ENCODE peak calls at places on chromosome X, in six cellular contexts. W is adrenal gland, X is esophagus squamous epithelium, D is heart left ventricle, V is right lobe of liver, K is sigmoid colon. C is an unnamed sample. For H3K36me3, the result is how much of the 10 kb centered on the place peaks cover.

GRCh38 chrX:135213200-135213844 is 38.5 kb upstream of the ETDA start:
- DNase-seq in V (no peak), X (no peak), W (no peak), K (no peak), D (no peak), C (no peak)

GRCh38 chrX:99394450-99394849 is 1015.6 kb downstream of the PCDH19 start:
- DNase-seq in K (no peak), W (no peak), V (no peak), D (no peak), X (no peak), C (no peak)

GRCh38 chrX:3728454-3728853 is 15.0 kb upstream of the PRKX start:
- DNase-seq in D (no peak), V (no peak), X (no peak), K (no peak), W (no peak), C (no peak)

GRCh38 chrX:1358793-1359476 is 22.4 kb downstream of the IL3RA start:
- DNase-seq in D (no peak), V (no peak), W (no peak), K (no peak), X (no peak), C (no peak)

GRCh38 chrX:136495043-136495442 is 2.3 kb upstream of the HTATSF1 start:
- DNase-seq in W (no peak), X (no peak), D (no peak), V (no peak), K (no peak), C (no peak)

GRCh38 chrX:154986826-154987575 is 35.5 kb downstream of the F8 start:
- DNase-seq in D (no peak), W (no peak), V (no peak), X (no peak), K (no peak), C (no peak)

GRCh38 chrX:6363193-6363592 is 134.5 kb upstream of the NLGN4X start:
- DNase-seq in X (no peak), K (no peak), V (no peak), W (no peak), D (no peak), C (no peak)

GRCh38 chrX:16524327-16524726 is 125.6 kb upstream of the S100G start:
- DNase-seq in X (no peak), K (no peak), V (no peak), D (no peak), W (no peak), C (no peak)

GRCh38 chrX:132491191-132491590 is 2.4 kb upstream of the MBNL3 start:
- DNase-seq in X (no peak), D (no peak), K (no peak), V (no peak), W (no peak), C (no peak)

GRCh38 chrX:17531500-17531899 is 156.5 kb downstream of the NHS start:
- DNase-seq in V (no peak), W (no peak), X (no peak), D (no peak), K (no peak), C (no peak)

GRCh38 chrX:50903387-50904027 is 7.0 kb upstream of the BMP15 start:
- DNase-seq in V (no peak), W (peak), D (no peak), X (no peak), K (no peak), C (no peak)

GRCh38 chrX:45505214-45505613 is 304.5 kb upstream of the DIPK2B start:
- DNase-seq in V (no peak), D (no peak), W (no peak), X (no peak), K (no peak), C (no peak)

GRCh38 chrX:115017455-115017854 is at the start of gene IL13RA2:
- DNase-seq in K (no peak), W (no peak), V (no peak), D (no peak), X (no peak), C (no peak)

GRCh38 chrX:48971325-48972213 is at the start of gene KCND1:
- DNase-seq in X (no peak), V (no peak), D (peak), K (peak), W (no peak), C (no peak)

GRCh38 chrX:78307665-78308064 is 19.7 kb downstream of the CYSLTR1 start:
- DNase-seq in D (no peak), W (no peak), V (no peak), K (no peak), X (no peak), C (no peak)

GRCh38 chrX:69028006-69028760 is 137.1 kb downstream of the PJA1 start:
- DNase-seq in D (no peak), K (no peak), X (no peak), V (no peak), W (no peak), C (peak)

GRCh38 chrX:118216086-118216485 is 99.5 kb upstream of the KLHL13 start:
- DNase-seq in X (no peak), V (no peak), D (no peak), K (no peak), W (no peak), C (no peak)

GRCh38 chrX:110944793-110945466 is 149.3 kb upstream of the CHRDL1 start:
- DNase-seq in X (no peak), K (no peak), W (no peak), D (no peak), V (no peak), C (no peak)

GRCh38 chrX:77597511-77597910 is 150.3 kb downstream of the FGF16 start:
- DNase-seq in X (no peak), D (no peak), W (no peak), V (no peak), K (no peak), C (no peak)

GRCh38 chrX:16559206-16559619 is 90.7 kb upstream of the S100G start:
- DNase-seq in W (no peak), K (no peak), D (no peak), V (no peak), X (no peak), C (no peak)

GRCh38 chrX:41352329-41352801 is 18.4 kb downstream of the DDX3X start:
- DNase-seq in D (no peak), K (no peak), W (no peak), X (no peak), V (no peak), C (no peak)

GRCh38 chrX:12690646-12691045 is 100.6 kb upstream of the PRPS2 start:
- DNase-seq in D (no peak), X (no peak), V (no peak), W (no peak), K (no peak), C (no peak)

GRCh38 chrX:130575831-130576404 is 174.1 kb downstream of the RBMX2 start:
- DNase-seq in V (peak), K (no peak), D (peak), W (peak), X (no peak), C (no peak)

GRCh38 chrX:68163446-68163845 is 269.8 kb downstream of the OPHN1 start:
- DNase-seq in K (no peak), V (no peak), D (no peak), X (no peak), W (no peak), C (no peak)

GRCh38 chrX:67893931-67894330 is 350.1 kb downstream of the AR start:
- DNase-seq in X (no peak), W (no peak), K (no peak), V (no peak), D (no peak), C (no peak)

GRCh38 chrX:22220941-22221340 is 51.8 kb upstream of the CBLL2 start:
- DNase-seq in V (no peak), K (no peak), W (no peak), D (no peak), X (no peak), C (no peak)

GRCh38 chrX:154351183-154352011 is 23.0 kb downstream of the FLNA start:
- DNase-seq in K (no peak), X (no peak), D (no peak), W (no peak), V (no peak), C (no peak)

GRCh38 chrX:13119386-13119785 is 75.0 kb upstream of the FAM9C start:
- DNase-seq in D (no peak), K (no peak), X (no peak), V (no peak), W (no peak), C (no peak)

GRCh38 chrX:148947399-148948025 is 447.1 kb downstream of the AFF2 start:
- DNase-seq in W (no peak), D (no peak), X (no peak), V (no peak), K (no peak), C (no peak)
- TF ChIP-seq CTCF in W (no peak), D (no peak), X (no peak), V (no peak), K (no peak), C (no peak)

DNA sequence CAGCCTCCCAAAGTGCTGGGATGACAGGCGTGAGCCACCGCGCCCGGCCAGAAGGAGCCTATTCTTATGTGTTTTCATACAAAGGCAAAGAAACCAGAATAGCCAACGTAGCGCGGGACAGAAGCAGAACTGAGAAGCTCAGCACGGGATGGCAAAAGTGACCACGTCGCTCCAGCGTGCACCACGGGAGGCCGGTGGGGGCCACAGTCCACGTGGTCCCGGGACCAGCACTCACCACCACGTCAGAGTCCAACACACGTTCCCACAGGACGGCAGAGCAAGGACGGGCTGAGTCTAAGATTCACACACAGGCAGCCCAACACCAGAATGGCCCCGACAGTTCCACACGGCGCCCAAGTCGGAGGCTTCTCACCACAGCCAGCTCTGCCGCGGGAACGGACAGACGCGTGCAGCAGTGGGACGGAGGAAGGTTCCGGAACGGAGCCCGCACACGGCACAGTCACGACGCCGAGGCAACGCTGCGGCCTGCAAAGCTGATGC is 18.8 kb upstream of the GTPBP6 start:
- DNase-seq in D (peak), V (no peak), W (no peak), X (no peak), K (peak), C (no peak)
- H3K36me3 ChIP-seq in D (under half), V (under half), W (under half), X (under half), K (under half), C (half or more)

GRCh38 chrX:14886252-14886651 is 13.0 kb downstream of the MOSPD2 start:
- DNase-seq in D (no peak), K (no peak), V (no peak), X (no peak), W (no peak), C (no peak)

GRCh38 chrX:14884714-14885113 is 11.5 kb downstream of the MOSPD2 start:
- DNase-seq in V (no peak), X (no peak), W (no peak), D (no peak), K (no peak), C (no peak)

DNA sequence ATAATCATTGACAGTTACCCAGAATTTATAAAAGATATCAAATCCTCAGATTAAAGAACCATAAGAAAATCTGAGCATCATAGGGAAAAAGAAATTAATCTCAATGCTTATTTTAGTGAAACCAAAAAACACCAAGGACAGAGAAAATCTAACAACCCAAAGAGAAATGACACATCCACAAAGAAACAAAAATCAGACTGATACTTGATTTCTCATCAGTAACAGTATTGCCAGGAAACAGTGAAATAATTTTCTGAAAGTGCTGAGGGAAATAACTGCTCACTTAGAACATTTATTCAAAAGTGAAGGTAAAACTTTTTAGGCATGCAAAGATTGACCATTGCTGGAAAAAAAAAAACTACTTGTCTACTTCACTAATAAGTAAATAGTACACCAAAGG is 10.6 kb downstream of the MOSPD2 start:
- DNase-seq in X (no peak), V (no peak), W (no peak), D (no peak), K (no peak), C (no peak)
- TF ChIP-seq POLR2A in X (no peak), V (no peak), W (no peak), D (no peak), K (no peak), C (no peak)

GRCh38 chrX:152819271-152819670 is 11.3 kb downstream of the CETN2 start:
- DNase-seq in X (no peak), K (no peak), W (no peak), D (no peak), V (no peak), C (no peak)

GRCh38 chrX:152822383-152823086 is 8.0 kb downstream of the CETN2 start:
- DNase-seq in D (no peak), X (no peak), W (no peak), K (no peak), V (no peak), C (no peak)

GRCh38 chrX:152819732-152820131 is 10.8 kb downstream of the CETN2 start:
- DNase-seq in X (no peak), V (no peak), K (no peak), W (no peak), D (no peak), C (no peak)

GRCh38 chrX:152823657-152824056 is 6.9 kb downstream of the CETN2 start:
- DNase-seq in K (no peak), D (no peak), X (no peak), V (no peak), W (no peak), C (no peak)

GRCh38 chrX:152821145-152821765 is 9.3 kb downstream of the CETN2 start:
- DNase-seq in X (no peak), W (peak), D (no peak), V (peak), K (no peak), C (no peak)
- TF ChIP-seq CTCF in X (peak), W (peak), D (peak), V (peak), K (peak), C (no peak)

C was measured in esophagus muscularis mucosa.